ENCODE peak calls at places on chromosomes 2 and 18, in six cellular contexts. One of them, this sample, is unnamed.

GRCh38 chr18:63789327-63789726 is 14.1 kb downstream of the SERPINB7 start:
- DNase-seq in naive thymus-derived CD4-positive, alpha-beta T cell: no peak
- DNase-seq in brain microvascular endothelial cell: no peak
- DNase-seq in CD8-positive, alpha-beta memory T cell: no peak
- DNase-seq in AG04449: no peak
- DNase-seq in astrocyte of the spinal cord: no peak
- DNase-seq in this sample: no peak

GRCh38 chr18:58943896-58944295 is 79.2 kb downstream of the ZNF532 start:
- DNase-seq in brain microvascular endothelial cell: no peak
- DNase-seq in CD8-positive, alpha-beta memory T cell: no peak
- DNase-seq in naive thymus-derived CD4-positive, alpha-beta T cell: no peak
- DNase-seq in AG04449: no peak
- DNase-seq in astrocyte of the spinal cord: no peak
- DNase-seq in this sample: no peak

GRCh38 chr18:3468833-3469232 is 18.9 kb downstream of the TGIF1 start:
- DNase-seq in naive thymus-derived CD4-positive, alpha-beta T cell: no peak
- DNase-seq in brain microvascular endothelial cell: no peak
- DNase-seq in astrocyte of the spinal cord: no peak
- DNase-seq in CD8-positive, alpha-beta memory T cell: no peak
- DNase-seq in AG04449: no peak
- DNase-seq in this sample: no peak

GRCh38 chr18:79523738-79524180 is 128.0 kb downstream of the NFATC1 start:
- DNase-seq in CD8-positive, alpha-beta memory T cell: peak
- DNase-seq in AG04449: no peak
- DNase-seq in brain microvascular endothelial cell: no peak
- DNase-seq in naive thymus-derived CD4-positive, alpha-beta T cell: peak
- DNase-seq in astrocyte of the spinal cord: no peak
- DNase-seq in this sample: peak

GRCh38 chr18:11407900-11408299 is 201.5 kb upstream of the SLC35G4 start:
- DNase-seq in brain microvascular endothelial cell: peak
- DNase-seq in astrocyte of the spinal cord: peak
- DNase-seq in CD8-positive, alpha-beta memory T cell: no peak
- DNase-seq in AG04449: peak
- DNase-seq in naive thymus-derived CD4-positive, alpha-beta T cell: no peak
- DNase-seq in this sample: no peak

GRCh38 chr2:232879618-232880494 is 9.8 kb downstream of the SNORC start:
- DNase-seq in CD8-positive, alpha-beta memory T cell: peak
- DNase-seq in astrocyte of the spinal cord: no peak
- DNase-seq in naive thymus-derived CD4-positive, alpha-beta T cell: no peak
- DNase-seq in brain microvascular endothelial cell: no peak
- DNase-seq in AG04449: no peak
- DNase-seq in this sample: no peak

GRCh38 chr2:182858671-182859070 is 7.8 kb downstream of the FRZB start:
- DNase-seq in AG04449: no peak
- DNase-seq in CD8-positive, alpha-beta memory T cell: no peak
- DNase-seq in naive thymus-derived CD4-positive, alpha-beta T cell: no peak
- DNase-seq in brain microvascular endothelial cell: peak
- DNase-seq in astrocyte of the spinal cord: peak
- DNase-seq in this sample: no peak

GRCh38 chr18:23627325-23627724 is 35.4 kb downstream of the ANKRD29 start:
- DNase-seq in brain microvascular endothelial cell: peak
- DNase-seq in naive thymus-derived CD4-positive, alpha-beta T cell: no peak
- DNase-seq in CD8-positive, alpha-beta memory T cell: no peak
- DNase-seq in AG04449: peak
- DNase-seq in astrocyte of the spinal cord: peak
- DNase-seq in this sample: no peak

GRCh38 chr2:114001936-114002335 is 112.0 kb downstream of the ACTR3 start:
- DNase-seq in naive thymus-derived CD4-positive, alpha-beta T cell: no peak
- DNase-seq in CD8-positive, alpha-beta memory T cell: no peak
- DNase-seq in brain microvascular endothelial cell: no peak
- DNase-seq in astrocyte of the spinal cord: no peak
- DNase-seq in AG04449: no peak
- DNase-seq in this sample: no peak

GRCh38 chr18:24704921-24705620 is 244.6 kb downstream of the HRH4 start:
- DNase-seq in AG04449: no peak
- DNase-seq in astrocyte of the spinal cord: no peak
- DNase-seq in brain microvascular endothelial cell: no peak
- DNase-seq in CD8-positive, alpha-beta memory T cell: no peak
- DNase-seq in naive thymus-derived CD4-positive, alpha-beta T cell: no peak
- DNase-seq in this sample: no peak

GRCh38 chr2:198100323-198100722 is 295.9 kb downstream of the PLCL1 start:
- DNase-seq in naive thymus-derived CD4-positive, alpha-beta T cell: no peak
- DNase-seq in astrocyte of the spinal cord: no peak
- DNase-seq in brain microvascular endothelial cell: no peak
- DNase-seq in CD8-positive, alpha-beta memory T cell: no peak
- DNase-seq in AG04449: no peak
- DNase-seq in this sample: no peak

GRCh38 chr2:24559714-24560113 is 68.7 kb downstream of the NCOA1 start:
- DNase-seq in AG04449: peak
- DNase-seq in naive thymus-derived CD4-positive, alpha-beta T cell: no peak
- DNase-seq in brain microvascular endothelial cell: no peak
- DNase-seq in CD8-positive, alpha-beta memory T cell: no peak
- DNase-seq in astrocyte of the spinal cord: peak
- DNase-seq in this sample: no peak

GRCh38 chr2:25521665-25522387 is 151.6 kb downstream of the DTNB start:
- DNase-seq in CD8-positive, alpha-beta memory T cell: peak
- DNase-seq in naive thymus-derived CD4-positive, alpha-beta T cell: peak
- DNase-seq in brain microvascular endothelial cell: peak
- DNase-seq in astrocyte of the spinal cord: peak
- DNase-seq in AG04449: peak
- DNase-seq in this sample: no peak

GRCh38 chr2:5692561-5693287 is 540 bp downstream of the SOX11 start:
- DNase-seq in AG04449: no peak
- DNase-seq in naive thymus-derived CD4-positive, alpha-beta T cell: no peak
- DNase-seq in CD8-positive, alpha-beta memory T cell: no peak
- DNase-seq in astrocyte of the spinal cord: peak
- DNase-seq in brain microvascular endothelial cell: peak
- DNase-seq in this sample: no peak

GRCh38 chr2:150490466-150490865 is 3.0 kb upstream of the RND3 start:
- DNase-seq in naive thymus-derived CD4-positive, alpha-beta T cell: no peak
- DNase-seq in CD8-positive, alpha-beta memory T cell: no peak
- DNase-seq in brain microvascular endothelial cell: no peak
- DNase-seq in AG04449: no peak
- DNase-seq in astrocyte of the spinal cord: no peak
- DNase-seq in this sample: no peak

GRCh38 chr18:77071711-77072292 is 60.8 kb downstream of the MBP start:
- DNase-seq in brain microvascular endothelial cell: peak
- DNase-seq in CD8-positive, alpha-beta memory T cell: peak
- DNase-seq in astrocyte of the spinal cord: peak
- DNase-seq in AG04449: peak
- DNase-seq in naive thymus-derived CD4-positive, alpha-beta T cell: peak
- DNase-seq in this sample: peak

GRCh38 chr2:33215299-33215698 is 261.1 kb upstream of the RASGRP3 start:
- DNase-seq in naive thymus-derived CD4-positive, alpha-beta T cell: no peak
- DNase-seq in AG04449: peak
- DNase-seq in CD8-positive, alpha-beta memory T cell: no peak
- DNase-seq in brain microvascular endothelial cell: peak
- DNase-seq in astrocyte of the spinal cord: peak
- DNase-seq in this sample: no peak

GRCh38 chr2:134774786-134775641 is 56.2 kb upstream of the TMEM163 start:
- DNase-seq in CD8-positive, alpha-beta memory T cell: no peak
- DNase-seq in AG04449: no peak
- DNase-seq in brain microvascular endothelial cell: no peak
- DNase-seq in naive thymus-derived CD4-positive, alpha-beta T cell: no peak
- DNase-seq in astrocyte of the spinal cord: no peak
- DNase-seq in this sample: no peak

GRCh38 chr2:182646763-182647498 is 69.1 kb upstream of the DNAJC10 start:
- DNase-seq in AG04449: no peak
- DNase-seq in astrocyte of the spinal cord: no peak
- DNase-seq in naive thymus-derived CD4-positive, alpha-beta T cell: no peak
- DNase-seq in brain microvascular endothelial cell: no peak
- DNase-seq in CD8-positive, alpha-beta memory T cell: no peak
- DNase-seq in this sample: no peak

GRCh38 chr2:74391209-74391579 is 11.1 kb upstream of the DCTN1 start:
- DNase-seq in brain microvascular endothelial cell: no peak
- DNase-seq in naive thymus-derived CD4-positive, alpha-beta T cell: no peak
- DNase-seq in CD8-positive, alpha-beta memory T cell: no peak
- DNase-seq in astrocyte of the spinal cord: peak
- DNase-seq in AG04449: no peak
- DNase-seq in this sample: no peak

GRCh38 chr2:5035134-5035533 is 657.0 kb upstream of the SOX11 start:
- DNase-seq in naive thymus-derived CD4-positive, alpha-beta T cell: no peak
- DNase-seq in brain microvascular endothelial cell: no peak
- DNase-seq in AG04449: no peak
- DNase-seq in CD8-positive, alpha-beta memory T cell: no peak
- DNase-seq in astrocyte of the spinal cord: no peak
- DNase-seq in this sample: no peak

GRCh38 chr2:204665244-204665643 is 120.0 kb downstream of the PARD3B start:
- DNase-seq in naive thymus-derived CD4-positive, alpha-beta T cell: no peak
- DNase-seq in AG04449: no peak
- DNase-seq in brain microvascular endothelial cell: peak
- DNase-seq in astrocyte of the spinal cord: peak
- DNase-seq in CD8-positive, alpha-beta memory T cell: no peak
- DNase-seq in this sample: no peak

GRCh38 chr2:101330253-101330921 is 21.9 kb upstream of the RNF149 start:
- DNase-seq in naive thymus-derived CD4-positive, alpha-beta T cell: no peak
- DNase-seq in brain microvascular endothelial cell: no peak
- DNase-seq in astrocyte of the spinal cord: peak
- DNase-seq in CD8-positive, alpha-beta memory T cell: no peak
- DNase-seq in AG04449: no peak
- DNase-seq in this sample: no peak

GRCh38 chr18:8989855-8990254 is 112.6 kb upstream of the NDUFV2 start:
- DNase-seq in brain microvascular endothelial cell: no peak
- DNase-seq in CD8-positive, alpha-beta memory T cell: no peak
- DNase-seq in astrocyte of the spinal cord: no peak
- DNase-seq in AG04449: no peak
- DNase-seq in naive thymus-derived CD4-positive, alpha-beta T cell: no peak
- DNase-seq in this sample: no peak

GRCh38 chr2:186129767-186130581 is 356.1 kb upstream of the ZC3H15 start:
- DNase-seq in CD8-positive, alpha-beta memory T cell: no peak
- DNase-seq in astrocyte of the spinal cord: peak
- DNase-seq in naive thymus-derived CD4-positive, alpha-beta T cell: no peak
- DNase-seq in AG04449: peak
- DNase-seq in brain microvascular endothelial cell: peak
- DNase-seq in this sample: no peak

GRCh38 chr18:58754544-58755068 is 83.3 kb downstream of the MALT1 start:
- DNase-seq in CD8-positive, alpha-beta memory T cell: no peak
- DNase-seq in brain microvascular endothelial cell: no peak
- DNase-seq in astrocyte of the spinal cord: peak
- DNase-seq in naive thymus-derived CD4-positive, alpha-beta T cell: peak
- DNase-seq in AG04449: no peak
- DNase-seq in this sample: no peak

GRCh38 chr2:150916997-150917396 is 344.7 kb downstream of the RBM43 start:
- DNase-seq in astrocyte of the spinal cord: peak
- DNase-seq in AG04449: no peak
- DNase-seq in naive thymus-derived CD4-positive, alpha-beta T cell: no peak
- DNase-seq in brain microvascular endothelial cell: no peak
- DNase-seq in CD8-positive, alpha-beta memory T cell: no peak
- DNase-seq in this sample: no peak

GRCh38 chr2:224440988-224441387 is 39.1 kb upstream of the FAM124B start:
- DNase-seq in CD8-positive, alpha-beta memory T cell: no peak
- DNase-seq in astrocyte of the spinal cord: no peak
- DNase-seq in AG04449: no peak
- DNase-seq in brain microvascular endothelial cell: no peak
- DNase-seq in naive thymus-derived CD4-positive, alpha-beta T cell: no peak
- DNase-seq in this sample: no peak

GRCh38 chr2:68463287-68463877 is 3.7 kb downstream of the FBXO48 start:
- DNase-seq in CD8-positive, alpha-beta memory T cell: no peak
- DNase-seq in brain microvascular endothelial cell: no peak
- DNase-seq in naive thymus-derived CD4-positive, alpha-beta T cell: peak
- DNase-seq in AG04449: no peak
- DNase-seq in astrocyte of the spinal cord: peak
- DNase-seq in this sample: no peak

GRCh38 chr2:207711750-207712487 is 479 bp downstream of the CCNYL1 start:
- DNase-seq in astrocyte of the spinal cord: peak
- DNase-seq in brain microvascular endothelial cell: peak
- DNase-seq in CD8-positive, alpha-beta memory T cell: peak
- DNase-seq in AG04449: no peak
- DNase-seq in naive thymus-derived CD4-positive, alpha-beta T cell: peak
- DNase-seq in this sample: peak

GRCh38 chr2:11698009-11698922 is 28.3 kb upstream of the NTSR2 start:
- DNase-seq in astrocyte of the spinal cord: peak
- DNase-seq in CD8-positive, alpha-beta memory T cell: no peak
- DNase-seq in brain microvascular endothelial cell: peak
- DNase-seq in AG04449: no peak
- DNase-seq in naive thymus-derived CD4-positive, alpha-beta T cell: no peak
- DNase-seq in this sample: no peak

GRCh38 chr2:174493549-174494331 is 6.9 kb upstream of the GPR155 start:
- DNase-seq in naive thymus-derived CD4-positive, alpha-beta T cell: no peak
- DNase-seq in CD8-positive, alpha-beta memory T cell: no peak
- DNase-seq in astrocyte of the spinal cord: no peak
- DNase-seq in AG04449: no peak
- DNase-seq in brain microvascular endothelial cell: no peak
- DNase-seq in this sample: no peak
- H3K4me3 ChIP-seq in naive thymus-derived CD4-positive, alpha-beta T cell: peak
- H3K4me3 ChIP-seq in CD8-positive, alpha-beta memory T cell: peak
- H3K4me3 ChIP-seq in astrocyte of the spinal cord: no peak
- H3K4me3 ChIP-seq in AG04449: no peak
- H3K4me3 ChIP-seq in brain microvascular endothelial cell: no peak
- H3K4me3 ChIP-seq in this sample: peak

GRCh38 chr2:190545756-190546385 is 11.3 kb upstream of the NEMP2 start:
- DNase-seq in AG04449: no peak
- DNase-seq in brain microvascular endothelial cell: peak
- DNase-seq in naive thymus-derived CD4-positive, alpha-beta T cell: no peak
- DNase-seq in astrocyte of the spinal cord: peak
- DNase-seq in CD8-positive, alpha-beta memory T cell: no peak
- DNase-seq in this sample: no peak
- H3K4me3 ChIP-seq in AG04449: no peak
- H3K4me3 ChIP-seq in brain microvascular endothelial cell: peak
- H3K4me3 ChIP-seq in naive thymus-derived CD4-positive, alpha-beta T cell: no peak
- H3K4me3 ChIP-seq in astrocyte of the spinal cord: no peak
- H3K4me3 ChIP-seq in CD8-positive, alpha-beta memory T cell: no peak
- H3K4me3 ChIP-seq in this sample: no peak

GRCh38 chr2:201407265-201407664 is 44.0 kb downstream of the TRAK2 start:
- DNase-seq in naive thymus-derived CD4-positive, alpha-beta T cell: no peak
- DNase-seq in AG04449: no peak
- DNase-seq in CD8-positive, alpha-beta memory T cell: no peak
- DNase-seq in astrocyte of the spinal cord: no peak
- DNase-seq in brain microvascular endothelial cell: no peak
- DNase-seq in this sample: no peak

GRCh38 chr2:201403904-201404303 is 46.8 kb upstream of the FLACC1 start:
- DNase-seq in naive thymus-derived CD4-positive, alpha-beta T cell: no peak
- DNase-seq in brain microvascular endothelial cell: no peak
- DNase-seq in CD8-positive, alpha-beta memory T cell: no peak
- DNase-seq in astrocyte of the spinal cord: peak
- DNase-seq in AG04449: no peak
- DNase-seq in this sample: no peak

GRCh38 chr2:201402651-201403573 is 45.8 kb upstream of the FLACC1 start:
- DNase-seq in astrocyte of the spinal cord: peak
- DNase-seq in CD8-positive, alpha-beta memory T cell: no peak
- DNase-seq in naive thymus-derived CD4-positive, alpha-beta T cell: no peak
- DNase-seq in brain microvascular endothelial cell: no peak
- DNase-seq in AG04449: peak
- DNase-seq in this sample: no peak

GRCh38 chr2:201406077-201406662 is 45.1 kb downstream of the TRAK2 start:
- DNase-seq in astrocyte of the spinal cord: peak
- DNase-seq in brain microvascular endothelial cell: no peak
- DNase-seq in CD8-positive, alpha-beta memory T cell: no peak
- DNase-seq in AG04449: peak
- DNase-seq in naive thymus-derived CD4-positive, alpha-beta T cell: no peak
- DNase-seq in this sample: no peak

GRCh38 chr2:201404699-201405275 is 46.5 kb downstream of the TRAK2 start:
- DNase-seq in brain microvascular endothelial cell: no peak
- DNase-seq in CD8-positive, alpha-beta memory T cell: no peak
- DNase-seq in AG04449: no peak
- DNase-seq in astrocyte of the spinal cord: no peak
- DNase-seq in naive thymus-derived CD4-positive, alpha-beta T cell: no peak
- DNase-seq in this sample: no peak
- H3K4me3 ChIP-seq in brain microvascular endothelial cell: no peak
- H3K4me3 ChIP-seq in CD8-positive, alpha-beta memory T cell: no peak
- H3K4me3 ChIP-seq in AG04449: no peak
- H3K4me3 ChIP-seq in astrocyte of the spinal cord: no peak
- H3K4me3 ChIP-seq in naive thymus-derived CD4-positive, alpha-beta T cell: no peak
- H3K4me3 ChIP-seq in this sample: no peak

GRCh38 chr2:43758738-43759137 is 15.1 kb upstream of the DYNC2LI1 start:
- DNase-seq in CD8-positive, alpha-beta memory T cell: no peak
- DNase-seq in brain microvascular endothelial cell: no peak
- DNase-seq in AG04449: no peak
- DNase-seq in astrocyte of the spinal cord: no peak
- DNase-seq in naive thymus-derived CD4-positive, alpha-beta T cell: no peak
- DNase-seq in this sample: no peak
- H3K4me3 ChIP-seq in CD8-positive, alpha-beta memory T cell: no peak
- H3K4me3 ChIP-seq in brain microvascular endothelial cell: no peak
- H3K4me3 ChIP-seq in AG04449: no peak
- H3K4me3 ChIP-seq in astrocyte of the spinal cord: no peak
- H3K4me3 ChIP-seq in naive thymus-derived CD4-positive, alpha-beta T cell: no peak
- H3K4me3 ChIP-seq in this sample: no peak